ENCODE peak calls at places on chromosomes 16 and 17, in seven cellular contexts. N, C, S, R, L, E and O are unnamed samples.

GRCh38 chr17:17807440-17807839 is 29.3 kb downstream of the SREBF1 start:
- DNase-seq in N (no peak), C (no peak), S (no peak), R (no peak), L (no peak), E (no peak), O (no peak)

GRCh38 chr17:1019451-1019850 is 22.5 kb downstream of the TIMM22 start:
- DNase-seq in N (no peak), C (no peak), S (no peak), R (no peak), L (no peak), E (no peak), O (no peak)

GRCh38 chr16:81678326-81679095 is 100.6 kb upstream of the PLCG2 start:
- DNase-seq in N (no peak), C (no peak), S (no peak), R (no peak), L (no peak), E (no peak), O (no peak)

GRCh38 chr16:50326835-50327465 is 41.8 kb downstream of the BRD7 start:
- DNase-seq in N (peak), C (peak), S (no peak), R (no peak), L (no peak), E (peak), O (no peak)

GRCh38 chr16:72847187-72848044 is 200.5 kb downstream of the ZFHX3 start:
- DNase-seq in N (peak), C (peak), S (no peak), R (no peak), L (peak), E (peak), O (peak)

GRCh38 chr17:5759501-5759925 is 175.2 kb upstream of the NLRP1 start:
- DNase-seq in N (no peak), C (no peak), S (no peak), R (no peak), L (no peak), E (no peak), O (no peak)

GRCh38 chr16:4157376-4157825 is 41.2 kb upstream of the ADCY9 start:
- DNase-seq in N (no peak), C (no peak), S (no peak), R (no peak), L (no peak), E (no peak), O (no peak)

GRCh38 chr16:48300391-48300856 is 53.1 kb upstream of the ABCC11 start:
- DNase-seq in N (peak), C (no peak), S (no peak), R (no peak), L (no peak), E (no peak), O (peak)

GRCh38 chr16:68992521-68992920 is 112.9 kb upstream of the HAS3 start:
- DNase-seq in N (peak), C (no peak), S (no peak), R (no peak), L (no peak), E (no peak), O (no peak)

GRCh38 chr17:45162022-45162687 is 480 bp downstream of the HEXIM2 start:
- DNase-seq in N (no peak), C (no peak), S (no peak), R (no peak), L (peak), E (no peak), O (no peak)

GRCh38 chr17:51056813-51057510 is 63.7 kb downstream of the SPAG9 start:
- DNase-seq in N (peak), C (peak), S (peak), R (peak), L (peak), E (peak), O (peak)

GRCh38 chr17:58487589-58488427 is at the start of gene HSF5:
- DNase-seq in N (no peak), C (peak), S (peak), R (no peak), L (no peak), E (no peak), O (no peak)

GRCh38 chr17:49571764-49572163 is 3.9 kb upstream of the NXPH3 start:
- DNase-seq in N (no peak), C (no peak), S (no peak), R (no peak), L (no peak), E (no peak), O (no peak)

GRCh38 chr17:35447494-35447893 is 1.1 kb downstream of the SLFN13 start:
- DNase-seq in N (no peak), C (no peak), S (no peak), R (no peak), L (no peak), E (peak), O (no peak)

GRCh38 chr17:55432358-55433028 is 10.9 kb upstream of the MMD start:
- DNase-seq in N (peak), C (no peak), S (no peak), R (no peak), L (no peak), E (no peak), O (no peak)

GRCh38 chr17:8922451-8922850 is 43.1 kb downstream of the PIK3R5 start:
- DNase-seq in N (peak), C (no peak), S (no peak), R (no peak), L (no peak), E (no peak), O (no peak)

GRCh38 chr16:10979717-10980601 is 35.6 kb downstream of the CLEC16A start:
- DNase-seq in N (peak), C (no peak), S (no peak), R (no peak), L (peak), E (no peak), O (no peak)

GRCh38 chr16:65196696-65197095 is 74.8 kb upstream of the CDH11 start:
- DNase-seq in N (no peak), C (no peak), S (no peak), R (no peak), L (no peak), E (no peak), O (no peak)

GRCh38 chr16:89633064-89633631 is 19.7 kb downstream of the DPEP1 start:
- DNase-seq in N (peak), C (no peak), S (no peak), R (no peak), L (no peak), E (no peak), O (peak)